ENCODE peak calls at places on chromosomes 2 and 18, in eight cellular contexts. One of them, this sample, is unnamed.

GRCh38 chr2:112488201-112488600 is 6.2 kb downstream of the TTL start:
- DNase-seq in neural progenitor cell: no peak
- DNase-seq in PC-3: no peak
- DNase-seq in fibroblast of pulmonary artery: no peak
- DNase-seq in heart right ventricle: no peak
- DNase-seq in heart left ventricle: no peak
- DNase-seq in brain microvascular endothelial cell: no peak
- DNase-seq in fibroblast of lung: no peak
- DNase-seq in this sample: no peak

GRCh38 chr18:6745504-6746031 is 16.1 kb downstream of the ARHGAP28 start:
- DNase-seq in neural progenitor cell: no peak
- DNase-seq in PC-3: no peak
- DNase-seq in fibroblast of pulmonary artery: no peak
- DNase-seq in heart right ventricle: no peak
- DNase-seq in heart left ventricle: no peak
- DNase-seq in brain microvascular endothelial cell: no peak
- DNase-seq in fibroblast of lung: no peak
- DNase-seq in this sample: no peak

GRCh38 chr2:98912221-98912851 is 23.7 kb downstream of the CRACDL start:
- DNase-seq in neural progenitor cell: no peak
- DNase-seq in PC-3: peak
- DNase-seq in fibroblast of pulmonary artery: peak
- DNase-seq in heart right ventricle: peak
- DNase-seq in heart left ventricle: peak
- DNase-seq in brain microvascular endothelial cell: peak
- DNase-seq in fibroblast of lung: peak
- DNase-seq in this sample: peak

GRCh38 chr2:18999198-18999597 is 359.2 kb downstream of the OSR1 start:
- DNase-seq in neural progenitor cell: no peak
- DNase-seq in PC-3: no peak
- DNase-seq in fibroblast of pulmonary artery: no peak
- DNase-seq in heart right ventricle: no peak
- DNase-seq in heart left ventricle: no peak
- DNase-seq in brain microvascular endothelial cell: no peak
- DNase-seq in fibroblast of lung: no peak
- DNase-seq in this sample: no peak

GRCh38 chr2:174263989-174264388 is 15.7 kb upstream of the OLA1 start:
- DNase-seq in neural progenitor cell: no peak
- DNase-seq in PC-3: peak
- DNase-seq in fibroblast of pulmonary artery: peak
- DNase-seq in heart right ventricle: no peak
- DNase-seq in heart left ventricle: no peak
- DNase-seq in brain microvascular endothelial cell: peak
- DNase-seq in fibroblast of lung: peak
- DNase-seq in this sample: no peak

GRCh38 chr18:10197097-10197496 is 257.3 kb upstream of the APCDD1 start:
- DNase-seq in neural progenitor cell: no peak
- DNase-seq in PC-3: peak
- DNase-seq in fibroblast of pulmonary artery: no peak
- DNase-seq in heart right ventricle: no peak
- DNase-seq in heart left ventricle: peak
- DNase-seq in brain microvascular endothelial cell: no peak
- DNase-seq in fibroblast of lung: no peak
- DNase-seq in this sample: no peak

GRCh38 chr2:55051026-55051866 is 995 bp upstream of the RTN4 start:
- DNase-seq in neural progenitor cell: peak
- DNase-seq in PC-3: peak
- DNase-seq in fibroblast of pulmonary artery: peak
- DNase-seq in heart right ventricle: no peak
- DNase-seq in heart left ventricle: peak
- DNase-seq in brain microvascular endothelial cell: peak
- DNase-seq in fibroblast of lung: peak
- DNase-seq in this sample: peak

GRCh38 chr18:48947583-48947982 is 3.2 kb downstream of the SMAD7 start:
- DNase-seq in neural progenitor cell: no peak
- DNase-seq in PC-3: no peak
- DNase-seq in fibroblast of pulmonary artery: peak
- DNase-seq in heart right ventricle: no peak
- DNase-seq in heart left ventricle: peak
- DNase-seq in brain microvascular endothelial cell: no peak
- DNase-seq in fibroblast of lung: no peak
- DNase-seq in this sample: no peak

GRCh38 chr2:195659114-195659513 is 2.1 kb downstream of the SLC39A10 start:
- DNase-seq in neural progenitor cell: no peak
- DNase-seq in PC-3: no peak
- DNase-seq in fibroblast of pulmonary artery: peak
- DNase-seq in heart right ventricle: no peak
- DNase-seq in heart left ventricle: no peak
- DNase-seq in brain microvascular endothelial cell: no peak
- DNase-seq in fibroblast of lung: peak
- DNase-seq in this sample: no peak

GRCh38 chr18:77131100-77131651 is 1.4 kb downstream of the MBP start:
- DNase-seq in neural progenitor cell: peak
- DNase-seq in PC-3: peak
- DNase-seq in fibroblast of pulmonary artery: peak
- DNase-seq in heart right ventricle: peak
- DNase-seq in heart left ventricle: peak
- DNase-seq in brain microvascular endothelial cell: peak
- DNase-seq in fibroblast of lung: peak
- DNase-seq in this sample: no peak

GRCh38 chr2:36785179-36785795 is 88.8 kb downstream of the VIT start:
- DNase-seq in neural progenitor cell: peak
- DNase-seq in PC-3: peak
- DNase-seq in fibroblast of pulmonary artery: peak
- DNase-seq in heart right ventricle: peak
- DNase-seq in heart left ventricle: peak
- DNase-seq in brain microvascular endothelial cell: peak
- DNase-seq in fibroblast of lung: peak
- DNase-seq in this sample: peak

GRCh38 chr18:11279461-11279860 is 130.1 kb upstream of the PIEZO2 start:
- DNase-seq in neural progenitor cell: no peak
- DNase-seq in PC-3: no peak
- DNase-seq in fibroblast of pulmonary artery: no peak
- DNase-seq in heart right ventricle: no peak
- DNase-seq in heart left ventricle: no peak
- DNase-seq in brain microvascular endothelial cell: no peak
- DNase-seq in fibroblast of lung: no peak
- DNase-seq in this sample: no peak

GRCh38 chr2:96024336-96025106 is 10.2 kb downstream of the GPAT2 start:
- DNase-seq in neural progenitor cell: no peak
- DNase-seq in PC-3: no peak
- DNase-seq in fibroblast of pulmonary artery: no peak
- DNase-seq in heart right ventricle: no peak
- DNase-seq in heart left ventricle: no peak
- DNase-seq in brain microvascular endothelial cell: no peak
- DNase-seq in fibroblast of lung: no peak
- DNase-seq in this sample: no peak

GRCh38 chr2:25073025-25073424 is 31.1 kb downstream of the EFR3B start:
- DNase-seq in neural progenitor cell: no peak
- DNase-seq in PC-3: no peak
- DNase-seq in fibroblast of pulmonary artery: no peak
- DNase-seq in heart right ventricle: no peak
- DNase-seq in heart left ventricle: no peak
- DNase-seq in brain microvascular endothelial cell: no peak
- DNase-seq in fibroblast of lung: no peak
- DNase-seq in this sample: no peak

GRCh38 chr18:51537487-51537886 is 340.0 kb upstream of the MEX3C start:
- DNase-seq in neural progenitor cell: peak
- DNase-seq in PC-3: peak
- DNase-seq in fibroblast of pulmonary artery: peak
- DNase-seq in heart right ventricle: peak
- DNase-seq in heart left ventricle: peak
- DNase-seq in brain microvascular endothelial cell: peak
- DNase-seq in fibroblast of lung: peak
- DNase-seq in this sample: peak

GRCh38 chr18:23671564-23671963 is 8.9 kb upstream of the ANKRD29 start:
- DNase-seq in neural progenitor cell: no peak
- DNase-seq in PC-3: no peak
- DNase-seq in fibroblast of pulmonary artery: no peak
- DNase-seq in heart right ventricle: no peak
- DNase-seq in heart left ventricle: peak
- DNase-seq in brain microvascular endothelial cell: no peak
- DNase-seq in fibroblast of lung: no peak
- DNase-seq in this sample: no peak

GRCh38 chr18:33820517-33821368 is 242.7 kb downstream of the ASXL3 start:
- DNase-seq in neural progenitor cell: peak
- DNase-seq in PC-3: no peak
- DNase-seq in fibroblast of pulmonary artery: no peak
- DNase-seq in heart right ventricle: no peak
- DNase-seq in heart left ventricle: no peak
- DNase-seq in brain microvascular endothelial cell: no peak
- DNase-seq in fibroblast of lung: no peak
- DNase-seq in this sample: no peak

GRCh38 chr2:33598472-33599174 is 476 bp downstream of the FAM98A start:
- DNase-seq in neural progenitor cell: peak
- DNase-seq in PC-3: peak
- DNase-seq in fibroblast of pulmonary artery: peak
- DNase-seq in heart right ventricle: no peak
- DNase-seq in heart left ventricle: peak
- DNase-seq in brain microvascular endothelial cell: peak
- DNase-seq in fibroblast of lung: peak
- DNase-seq in this sample: no peak
- TF ChIP-seq CTCF in neural progenitor cell: no peak
- TF ChIP-seq CTCF in PC-3: no peak
- TF ChIP-seq CTCF in fibroblast of pulmonary artery: no peak
- TF ChIP-seq CTCF in heart right ventricle: no peak
- TF ChIP-seq CTCF in heart left ventricle: no peak
- TF ChIP-seq CTCF in brain microvascular endothelial cell: no peak
- TF ChIP-seq CTCF in fibroblast of lung: no peak
- TF ChIP-seq CTCF in this sample: no peak

GRCh38 chr2:190357596-190357995 is 14.2 kb downstream of the INPP1 start:
- DNase-seq in neural progenitor cell: no peak
- DNase-seq in PC-3: no peak
- DNase-seq in fibroblast of pulmonary artery: no peak
- DNase-seq in heart right ventricle: no peak
- DNase-seq in heart left ventricle: no peak
- DNase-seq in brain microvascular endothelial cell: no peak
- DNase-seq in fibroblast of lung: no peak
- DNase-seq in this sample: no peak

GRCh38 chr2:190360561-190360960 is 17.2 kb downstream of the INPP1 start:
- DNase-seq in neural progenitor cell: no peak
- DNase-seq in PC-3: no peak
- DNase-seq in fibroblast of pulmonary artery: no peak
- DNase-seq in heart right ventricle: no peak
- DNase-seq in heart left ventricle: no peak
- DNase-seq in brain microvascular endothelial cell: no peak
- DNase-seq in fibroblast of lung: no peak
- DNase-seq in this sample: no peak

GRCh38 chr2:190360965-190361364 is 17.6 kb downstream of the INPP1 start:
- DNase-seq in neural progenitor cell: no peak
- DNase-seq in PC-3: no peak
- DNase-seq in fibroblast of pulmonary artery: no peak
- DNase-seq in heart right ventricle: no peak
- DNase-seq in heart left ventricle: no peak
- DNase-seq in brain microvascular endothelial cell: no peak
- DNase-seq in fibroblast of lung: no peak
- DNase-seq in this sample: no peak

GRCh38 chr2:190361572-190361971 is 18.2 kb downstream of the INPP1 start:
- DNase-seq in neural progenitor cell: no peak
- DNase-seq in PC-3: no peak
- DNase-seq in fibroblast of pulmonary artery: no peak
- DNase-seq in heart right ventricle: no peak
- DNase-seq in heart left ventricle: no peak
- DNase-seq in brain microvascular endothelial cell: no peak
- DNase-seq in fibroblast of lung: no peak
- DNase-seq in this sample: no peak

DNA sequence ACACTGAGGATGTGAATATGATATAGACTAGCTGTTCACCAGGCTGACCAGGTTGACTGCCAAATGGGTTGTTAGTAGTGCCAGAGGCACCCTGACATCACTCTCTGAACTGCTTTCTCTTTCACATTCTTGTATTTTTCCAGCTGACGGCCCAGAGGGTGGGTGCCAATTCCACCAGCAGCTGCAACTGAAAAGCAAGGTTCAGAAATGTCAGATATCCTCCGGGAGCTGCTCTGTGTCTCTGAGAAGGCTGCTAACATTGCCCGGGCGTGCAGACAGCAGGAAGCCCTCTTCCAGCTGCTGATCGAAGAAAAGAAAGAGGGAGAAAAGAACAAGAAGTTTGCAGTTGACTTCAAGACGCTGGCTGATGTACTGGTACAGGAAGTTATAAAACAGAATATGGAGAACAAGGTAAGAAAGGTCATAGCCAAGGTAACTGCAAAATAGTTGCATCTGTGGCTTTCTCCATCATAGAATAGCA is 16.5 kb downstream of the INPP1 start:
- DNase-seq in neural progenitor cell: peak
- DNase-seq in PC-3: no peak
- DNase-seq in fibroblast of pulmonary artery: peak
- DNase-seq in heart right ventricle: peak
- DNase-seq in heart left ventricle: peak
- DNase-seq in brain microvascular endothelial cell: peak
- DNase-seq in fibroblast of lung: peak
- DNase-seq in this sample: peak
- H3K4me3 ChIP-seq in neural progenitor cell: no peak
- H3K4me3 ChIP-seq in PC-3: no peak
- H3K4me3 ChIP-seq in fibroblast of pulmonary artery: peak
- H3K4me3 ChIP-seq in heart right ventricle: no peak
- H3K4me3 ChIP-seq in heart left ventricle: peak
- H3K4me3 ChIP-seq in brain microvascular endothelial cell: peak
- H3K4me3 ChIP-seq in fibroblast of lung: peak
- H3K4me3 ChIP-seq in this sample: peak

GRCh38 chr2:209973328-209973727 is 29.1 kb upstream of the RPE start:
- DNase-seq in neural progenitor cell: no peak
- DNase-seq in PC-3: no peak
- DNase-seq in fibroblast of pulmonary artery: no peak
- DNase-seq in heart right ventricle: no peak
- DNase-seq in heart left ventricle: no peak
- DNase-seq in brain microvascular endothelial cell: no peak
- DNase-seq in fibroblast of lung: peak
- DNase-seq in this sample: no peak
- TF ChIP-seq CTCF in neural progenitor cell: no peak
- TF ChIP-seq CTCF in PC-3: no peak
- TF ChIP-seq CTCF in fibroblast of pulmonary artery: no peak
- TF ChIP-seq CTCF in heart right ventricle: no peak
- TF ChIP-seq CTCF in heart left ventricle: no peak
- TF ChIP-seq CTCF in brain microvascular endothelial cell: no peak
- TF ChIP-seq CTCF in fibroblast of lung: no peak
- TF ChIP-seq CTCF in this sample: no peak

GRCh38 chr18:21930177-21930576 is 189.6 kb downstream of the MIB1 start:
- DNase-seq in neural progenitor cell: no peak
- DNase-seq in PC-3: no peak
- DNase-seq in fibroblast of pulmonary artery: no peak
- DNase-seq in heart right ventricle: no peak
- DNase-seq in heart left ventricle: no peak
- DNase-seq in brain microvascular endothelial cell: no peak
- DNase-seq in fibroblast of lung: no peak
- DNase-seq in this sample: no peak

GRCh38 chr18:21933931-21934765 is 193.6 kb downstream of the MIB1 start:
- DNase-seq in neural progenitor cell: peak
- DNase-seq in PC-3: no peak
- DNase-seq in fibroblast of pulmonary artery: no peak
- DNase-seq in heart right ventricle: no peak
- DNase-seq in heart left ventricle: no peak
- DNase-seq in brain microvascular endothelial cell: no peak
- DNase-seq in fibroblast of lung: no peak
- DNase-seq in this sample: no peak

GRCh38 chr18:21928925-21929324 is 188.3 kb downstream of the MIB1 start:
- DNase-seq in neural progenitor cell: no peak
- DNase-seq in PC-3: no peak
- DNase-seq in fibroblast of pulmonary artery: no peak
- DNase-seq in heart right ventricle: no peak
- DNase-seq in heart left ventricle: no peak
- DNase-seq in brain microvascular endothelial cell: no peak
- DNase-seq in fibroblast of lung: no peak
- DNase-seq in this sample: no peak

GRCh38 chr18:21934766-21935015 is 194.1 kb downstream of the MIB1 start:
- DNase-seq in neural progenitor cell: no peak
- DNase-seq in PC-3: no peak
- DNase-seq in fibroblast of pulmonary artery: no peak
- DNase-seq in heart right ventricle: no peak
- DNase-seq in heart left ventricle: no peak
- DNase-seq in brain microvascular endothelial cell: no peak
- DNase-seq in fibroblast of lung: no peak
- DNase-seq in this sample: no peak
- H3K4me3 ChIP-seq in neural progenitor cell: no peak
- H3K4me3 ChIP-seq in PC-3: no peak
- H3K4me3 ChIP-seq in fibroblast of pulmonary artery: no peak
- H3K4me3 ChIP-seq in heart right ventricle: no peak
- H3K4me3 ChIP-seq in heart left ventricle: no peak
- H3K4me3 ChIP-seq in brain microvascular endothelial cell: no peak
- H3K4me3 ChIP-seq in fibroblast of lung: no peak
- H3K4me3 ChIP-seq in this sample: no peak

This sample was measured in astrocyte of the cerebellum.